ENCODE peak calls at places on chromosome 5, in five cellular contexts. B, V, D, R and I are unnamed samples.

GRCh38 chr5:472076-472655 is 29.2 kb downstream of the EXOC3 start:
- DNase-seq in B (peak; percentile 51), D (peak; percentile 44), V (no peak), R (no peak), I (peak; percentile 71)

GRCh38 chr5:52786937-52787599 is 648 bp upstream of the ITGA1 start:
- DNase-seq in D (peak; percentile 48), B (no peak), V (peak; percentile 56), R (no peak), I (peak; percentile 57)

GRCh38 chr5:95803271-95804148 is 19.0 kb downstream of the GLRX start:
- DNase-seq in V (no peak), R (no peak), D (peak; percentile 60), B (no peak), I (peak; percentile 35)

GRCh38 chr5:88290801-88291200 is 22.2 kb upstream of the TMEM161B start:
- DNase-seq in D (no peak), R (peak; percentile 8), B (no peak), V (no peak), I (no peak)

GRCh38 chr5:14035859-14036440 is 91.5 kb upstream of the DNAH5 start:
- DNase-seq in V (peak; percentile 94), D (peak; percentile 86), R (peak; percentile 95), B (no peak), I (peak; percentile 99)

GRCh38 chr5:107933326-107933725 is 262.6 kb upstream of the EFNA5 start:
- DNase-seq in D (no peak), V (peak; percentile 72), B (no peak), R (no peak), I (no peak)

GRCh38 chr5:177005619-177006264 is 837 bp downstream of the UIMC1 start:
- DNase-seq in B (peak; percentile 76), D (peak; percentile 92), V (peak; percentile 77), R (peak; percentile 55), I (peak; percentile 94)

GRCh38 chr5:159971514-159971913 is 37.4 kb upstream of the TTC1 start:
- DNase-seq in R (no peak), V (peak; percentile 32), D (no peak), B (no peak), I (no peak)

GRCh38 chr5:40853632-40854192 is 12.5 kb downstream of the CARD6 start:
- DNase-seq in D (no peak), B (no peak), V (no peak), R (no peak), I (no peak)

GRCh38 chr5:72598461-72599433 is 91.5 kb upstream of the ZNF366 start:
- DNase-seq in R (peak; percentile 44), V (no peak), D (peak; percentile 30), B (no peak), I (peak; percentile 53)

GRCh38 chr5:35828092-35828598 is 28.5 kb upstream of the IL7R start:
- DNase-seq in V (no peak), B (no peak), D (no peak), R (no peak), I (peak; percentile 1)

GRCh38 chr5:181217111-181217804 is 5.8 kb upstream of the TRIM41 start:
- DNase-seq in R (peak; percentile 54), D (peak; percentile 69), B (peak; percentile 47), V (peak; percentile 77), I (peak; percentile 86)

GRCh38 chr5:17802256-17802655 is 168.0 kb downstream of the TAF11L14 start:
- DNase-seq in R (no peak), B (no peak), V (peak; percentile 77), D (no peak), I (no peak)

GRCh38 chr5:98066910-98067309 is 706.6 kb upstream of the RGMB start:
- DNase-seq in V (no peak), B (no peak), R (no peak), D (no peak), I (no peak)

GRCh38 chr5:160353379-160353778 is 17.0 kb downstream of the C1QTNF2 start:
- DNase-seq in V (peak; percentile 57), R (no peak), B (peak; percentile 33), D (no peak), I (no peak)

GRCh38 chr5:32852535-32852934 is 141.4 kb downstream of the NPR3 start:
- DNase-seq in V (peak; percentile 86), B (no peak), R (peak; percentile 79), D (peak; percentile 59), I (peak; percentile 29)

DNA sequence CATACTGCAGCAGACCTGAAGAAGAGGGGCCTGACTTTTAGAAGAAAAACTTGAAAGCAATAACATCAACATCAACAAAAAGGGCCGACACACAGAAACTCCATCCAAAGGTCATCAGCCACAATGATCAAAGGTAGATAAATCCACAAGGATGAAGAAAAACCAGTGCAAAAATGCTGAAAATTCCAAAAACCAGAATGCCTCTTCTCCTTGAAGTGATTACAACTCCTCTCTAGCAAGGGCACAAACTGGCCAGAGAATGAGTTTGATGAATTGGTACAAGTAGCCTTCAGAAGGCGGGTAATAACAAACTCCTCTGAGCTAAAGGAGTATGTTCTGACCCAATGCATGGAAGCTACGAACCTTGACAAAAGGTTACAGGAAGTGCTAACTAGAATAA is 186.2 kb upstream of the RAI14 start:
- DNase-seq in D (no peak), B (no peak), V (no peak), R (no peak), I (no peak)
- TF ChIP-seq EZH2 in D (no peak), B (no peak), V (no peak), R (no peak), I (no peak)

DNA sequence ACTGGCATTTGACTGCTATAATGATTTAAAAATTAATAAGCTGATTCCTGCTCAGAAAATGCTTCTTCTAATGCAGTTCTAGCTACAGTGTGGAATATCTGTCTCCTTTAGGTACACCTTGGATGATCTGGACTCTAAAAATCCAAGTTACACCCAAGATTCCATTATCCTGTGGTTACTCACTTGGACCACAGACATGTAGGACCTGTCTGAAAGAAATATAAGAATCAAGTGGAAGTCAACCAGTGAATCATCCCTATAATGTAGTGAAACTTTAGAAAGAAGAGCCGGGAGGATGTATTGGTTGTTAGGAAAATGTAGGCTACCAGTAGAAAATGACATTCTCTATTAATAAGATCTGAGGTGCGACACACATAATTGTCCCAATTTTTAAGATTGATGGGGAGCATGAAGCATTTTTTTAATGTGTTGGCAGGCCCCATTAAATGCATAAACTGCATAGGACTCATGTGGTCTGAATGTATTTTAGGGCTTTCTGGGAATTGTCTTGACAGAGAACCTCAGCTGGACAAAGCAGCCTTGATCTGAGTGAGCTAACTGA is at the start of gene SPINK6:
- DNase-seq in R (no peak), B (no peak), V (no peak), D (no peak), I (no peak)
- H3K27ac ChIP-seq in R (no peak within 1 kb of the TSS), B (no peak within 1 kb of the TSS), V (no peak within 1 kb of the TSS), D (no peak within 1 kb of the TSS), I (no peak within 1 kb of the TSS)

DNA sequence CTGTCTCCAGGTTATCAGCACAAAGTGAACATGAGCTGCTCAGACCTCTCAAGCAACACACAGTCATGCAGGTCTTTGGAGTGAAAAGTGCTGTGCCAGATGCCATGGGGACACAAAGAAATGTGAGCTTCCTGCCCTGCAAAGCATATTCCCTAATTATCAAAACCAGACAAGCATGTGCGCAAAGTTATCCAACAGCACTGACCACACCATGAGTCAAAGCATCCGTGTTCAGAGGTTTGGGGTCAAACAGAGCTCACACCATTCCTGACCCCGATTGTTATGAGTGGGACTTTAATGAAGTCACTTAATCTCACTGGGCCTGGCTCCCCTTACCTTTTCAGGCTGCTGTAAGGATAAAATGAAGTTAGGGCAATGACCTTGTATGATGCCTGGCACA is 138.5 kb downstream of the SLIT3 start:
- DNase-seq in V (no peak), B (no peak), D (no peak), R (no peak), I (peak; percentile 83)
- H3K4me3 ChIP-seq in V (no peak overlapping the region), B (no peak overlapping the region), D (no peak overlapping the region), R (no peak overlapping the region), I (no peak overlapping the region)

GRCh38 chr5:168747987-168748777 is 169.0 kb upstream of the PANK3 start:
- DNase-seq in D (peak; percentile 65), R (no peak), B (peak; percentile 81), V (peak; percentile 89), I (peak; percentile 43)
- TF ChIP-seq EZH2 in D (no peak), R (no peak), B (no peak), V (no peak), I (no peak)